ENCODE peak calls at places on chromosome 17, in five cellular contexts. K is mesendoderm, U is stomach, M is SJCRH30, O is small intestine. R is an unnamed sample. For H3K4me1 and H3K27me3, the result is how much of the 10 kb centered on the place peaks cover.

GRCh38 chr17:7095642-7096041 is 15.6 kb upstream of the CLEC10A start:
- DNase-seq in K (no peak), U (no peak), M (no peak), O (no peak), R (no peak)

GRCh38 chr17:82458885-82459424 is 414 bp downstream of the NARF start:
- DNase-seq in K (peak), U (peak), M (no peak), O (peak), R (peak)

GRCh38 chr17:8056976-8057625 is 18.2 kb downstream of the ALOX15B start:
- DNase-seq in K (no peak), U (peak), M (no peak), O (no peak), R (no peak)

GRCh38 chr17:74249966-74250365 is 24.1 kb upstream of the DNAI2 start:
- DNase-seq in K (no peak), U (no peak), M (peak), O (no peak), R (no peak)

GRCh38 chr17:8140058-8140412 is 12.2 kb downstream of the PER1 start:
- DNase-seq in K (no peak), U (no peak), M (no peak), O (no peak), R (no peak)

GRCh38 chr17:43790311-43790940 is 10.2 kb downstream of the CFAP97D1 start:
- DNase-seq in K (peak), U (no peak), M (no peak), O (peak), R (no peak)

GRCh38 chr17:1076299-1076981 is 79.5 kb downstream of the TIMM22 start:
- DNase-seq in K (no peak), U (no peak), M (no peak), O (no peak), R (no peak)

GRCh38 chr17:9001539-9001938 is 19.8 kb upstream of the NTN1 start:
- DNase-seq in K (no peak), U (no peak), M (no peak), O (no peak), R (no peak)

GRCh38 chr17:30207655-30208054 is 27.8 kb downstream of the SLC6A4 start:
- DNase-seq in K (no peak), U (no peak), M (no peak), O (no peak), R (no peak)

GRCh38 chr17:59769891-59770290 is 62.4 kb downstream of the VMP1 start:
- DNase-seq in K (no peak), U (no peak), M (no peak), O (no peak), R (no peak)

GRCh38 chr17:29138991-29139682 is 41.1 kb downstream of the MYO18A start:
- DNase-seq in K (no peak), U (peak), M (no peak), O (no peak), R (no peak)

GRCh38 chr17:65143899-65144590 is 6.9 kb downstream of the RGS9 start:
- DNase-seq in K (no peak), U (no peak), M (no peak), O (no peak), R (no peak)

GRCh38 chr17:43917348-43918025 is 10.2 kb upstream of the MPP2 start:
- DNase-seq in K (peak), U (peak), M (no peak), O (peak), R (no peak)

GRCh38 chr17:71741836-71742235 is 379.0 kb upstream of the SOX9 start:
- DNase-seq in K (no peak), U (no peak), M (no peak), O (no peak), R (no peak)

GRCh38 chr17:76032073-76032779 is 5.1 kb upstream of the EVPL start:
- DNase-seq in K (no peak), U (no peak), M (no peak), O (peak), R (no peak)

GRCh38 chr17:9228408-9229159 is 207.3 kb downstream of the NTN1 start:
- DNase-seq in K (no peak), U (no peak), M (no peak), O (no peak), R (no peak)

GRCh38 chr17:6710317-6710716 is 2.9 kb downstream of the SLC13A5 start:
- DNase-seq in K (no peak), U (no peak), M (no peak), O (no peak), R (no peak)

GRCh38 chr17:46979023-46979870 is at the start of gene RPRML:
- DNase-seq in K (peak), U (peak), M (peak), O (no peak), R (no peak)

GRCh38 chr17:77613627-77614026 is 344.9 kb upstream of the TNRC6C start:
- DNase-seq in K (no peak), U (peak), M (no peak), O (no peak), R (no peak)

GRCh38 chr17:38617074-38617860 is 11.5 kb upstream of the SRCIN1 start:
- DNase-seq in K (no peak), U (no peak), M (peak), O (peak), R (no peak)

GRCh38 chr17:6303664-6304063 is 131.3 kb downstream of the AIPL1 start:
- DNase-seq in K (peak), U (no peak), M (peak), O (no peak), R (no peak)

GRCh38 chr17:15261063-15261817 is 3.9 kb downstream of the PMP22 start:
- DNase-seq in K (peak), U (peak), M (no peak), O (peak), R (no peak)

GRCh38 chr17:13002761-13003453 is 14.9 kb downstream of the ELAC2 start:
- DNase-seq in K (peak), U (peak), M (peak), O (peak), R (no peak)

GRCh38 chr17:2089021-2089422 is 34.1 kb downstream of the HIC1 start:
- DNase-seq in K (no peak), U (no peak), M (no peak), O (no peak), R (no peak)

GRCh38 chr17:57809879-57810278 is 40.0 kb downstream of the MRPS23 start:
- DNase-seq in K (no peak), U (no peak), M (no peak), O (no peak), R (no peak)

GRCh38 chr17:73393962-73394361 is 82.2 kb upstream of the CDC42EP4 start:
- DNase-seq in K (peak), U (no peak), M (peak), O (no peak), R (no peak)

GRCh38 chr17:30495586-30495985 is 18.4 kb downstream of the GOSR1 start:
- DNase-seq in K (no peak), U (no peak), M (no peak), O (no peak), R (no peak)

GRCh38 chr17:63932721-63933120 is 590 bp upstream of the CD79B start:
- DNase-seq in K (no peak), U (no peak), M (no peak), O (no peak), R (no peak)
- H3K4me3 ChIP-seq in K (no peak), U (no peak), M (no peak), O (no peak), R (peak)

GRCh38 chr17:35725058-35725457 is 6.4 kb upstream of the RASL10B start:
- DNase-seq in K (no peak), U (no peak), M (no peak), O (no peak), R (no peak)
- H3K4me1 ChIP-seq in K (under half), U (under half), M (under half), O (under half), R (under half)

GRCh38 chr17:79610151-79610645 is 653 bp downstream of the RBFOX3 start:
- DNase-seq in K (no peak), U (no peak), M (no peak), O (no peak), R (no peak)
- H3K27me3 ChIP-seq in K (under half), U (half or more), M (half or more), O (under half), R (under half)

DNA sequence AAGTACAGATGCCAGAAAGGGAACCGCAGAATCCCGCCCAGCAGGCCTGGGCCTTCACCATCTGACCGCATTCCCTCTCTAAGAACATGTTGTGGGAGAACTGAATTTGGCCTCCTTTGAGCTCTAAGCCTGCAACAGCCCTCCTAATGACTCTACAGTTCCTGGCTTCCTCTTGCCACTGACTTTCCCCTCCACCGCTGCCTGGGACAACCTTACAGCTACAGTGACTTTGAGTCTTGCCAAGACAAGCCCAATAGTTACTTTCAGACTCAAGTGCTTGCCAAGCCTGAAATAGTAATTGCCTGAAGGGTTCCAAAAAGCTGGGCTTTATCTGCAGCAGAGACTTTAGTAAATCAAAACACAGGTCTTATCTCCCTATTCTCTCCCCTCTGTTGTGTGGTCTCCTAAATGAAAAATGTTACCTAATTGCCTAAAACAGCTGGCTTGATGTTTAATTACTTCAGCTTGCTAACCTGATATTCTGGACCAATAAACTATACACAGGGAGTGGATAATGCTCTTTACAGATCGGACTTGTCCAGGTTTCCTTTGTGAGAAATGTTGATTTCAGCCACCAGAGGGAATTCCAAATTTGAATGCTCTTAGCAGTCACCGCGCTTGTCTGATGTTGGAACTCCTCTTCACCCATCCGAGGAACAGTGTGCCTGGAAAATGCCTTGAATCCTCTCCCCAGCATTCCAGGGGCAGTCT is 85.1 kb upstream of the TBX2 start:
- DNase-seq in K (no peak), U (peak), M (peak), O (no peak), R (no peak)
- H3K4me3 ChIP-seq in K (no peak), U (no peak), M (no peak), O (no peak), R (no peak)

GRCh38 chr17:17414316-17414937 is 62.4 kb upstream of the MED9 start:
- DNase-seq in K (no peak), U (no peak), M (peak), O (no peak), R (no peak)

GRCh38 chr17:17412331-17412730 is 64.5 kb upstream of the MED9 start:
- DNase-seq in K (no peak), U (no peak), M (no peak), O (no peak), R (no peak)

GRCh38 chr17:17411692-17412091 is 65.1 kb upstream of the MED9 start:
- DNase-seq in K (no peak), U (no peak), M (no peak), O (no peak), R (no peak)

GRCh38 chr17:17413821-17414220 is 63.0 kb upstream of the MED9 start:
- DNase-seq in K (no peak), U (no peak), M (no peak), O (no peak), R (no peak)

GRCh38 chr17:17413215-17413792 is 63.5 kb upstream of the MED9 start:
- DNase-seq in K (no peak), U (no peak), M (no peak), O (no peak), R (no peak)
- H3K4me1 ChIP-seq in K (under half), U (under half), M (half or more), O (under half), R (under half)

DNA sequence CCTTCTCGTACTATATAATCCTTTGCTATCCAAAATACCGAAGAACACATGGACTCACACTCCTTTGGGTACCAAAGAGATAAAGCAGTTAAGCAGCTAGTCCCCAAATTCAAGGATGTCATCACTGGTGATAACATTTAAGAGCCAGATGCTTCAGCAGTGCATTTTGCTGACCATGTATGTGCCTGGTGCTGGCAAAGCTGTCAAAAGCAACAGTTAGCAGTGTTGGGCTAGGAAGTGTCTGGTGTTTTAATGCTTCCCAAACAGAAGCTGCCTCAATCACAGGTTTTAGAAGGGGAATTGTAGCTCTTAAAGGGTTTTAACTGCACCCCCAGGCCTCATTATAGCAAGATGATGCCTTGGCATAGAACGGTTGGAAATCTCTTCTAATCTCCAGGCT is 4.7 kb downstream of the FAM117A start:
- DNase-seq in K (no peak), U (no peak), M (no peak), O (no peak), R (no peak)
- H3K27me3 ChIP-seq in K (under half), U (under half), M (under half), O (under half), R (under half)

DNA sequence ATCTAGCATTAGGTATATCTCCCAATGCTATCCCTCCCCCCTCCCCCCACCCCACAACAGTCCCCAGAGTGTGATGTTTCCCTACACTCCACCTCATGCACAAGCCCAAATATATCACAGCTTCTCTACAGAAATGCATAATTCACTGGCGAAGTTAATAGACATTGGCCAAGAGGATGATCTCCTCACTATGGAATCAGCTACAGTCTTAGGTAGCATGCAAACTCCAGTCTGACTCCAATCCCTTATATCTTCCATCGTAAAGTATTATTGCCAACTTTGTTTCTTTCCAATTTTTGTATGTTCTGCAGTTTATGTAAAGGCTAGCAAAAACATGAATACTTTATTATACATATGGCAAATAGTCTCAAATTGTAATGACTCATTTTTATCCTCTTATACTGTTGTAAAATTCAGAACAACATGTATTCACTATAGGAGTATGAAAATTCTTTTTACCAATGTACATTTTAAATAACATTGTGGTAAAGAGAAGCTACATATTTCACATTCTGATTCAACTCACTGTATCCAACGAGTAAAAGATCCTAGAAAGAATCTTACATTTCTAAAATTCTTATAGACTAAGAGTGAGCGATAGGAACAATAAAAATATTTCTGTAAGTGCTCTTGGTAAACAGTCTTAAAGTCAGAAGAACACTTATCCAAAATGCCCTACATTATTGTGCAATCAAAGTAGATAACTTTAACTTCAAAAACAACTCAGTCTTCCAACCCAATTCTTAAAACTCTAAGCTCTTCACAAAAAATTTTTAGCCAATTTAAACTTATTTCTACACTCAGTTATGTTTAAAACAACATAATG is 833 bp downstream of the ABCA8 start:
- DNase-seq in K (no peak), U (no peak), M (no peak), O (no peak), R (no peak)
- H3K4me3 ChIP-seq in K (no peak), U (peak), M (no peak), O (no peak), R (no peak)

GRCh38 chr17:79919164-79919585 is 79.9 kb upstream of the CBX4 start:
- DNase-seq in K (no peak), U (peak), M (no peak), O (peak), R (no peak)

GRCh38 chr17:79918581-79919163 is 79.4 kb upstream of the CBX4 start:
- DNase-seq in K (no peak), U (no peak), M (no peak), O (no peak), R (no peak)

GRCh38 chr17:79920751-79921410 is 81.6 kb upstream of the CBX4 start:
- DNase-seq in K (no peak), U (no peak), M (no peak), O (no peak), R (no peak)

GRCh38 chr17:79921411-79922160 is 82.3 kb upstream of the CBX4 start:
- DNase-seq in K (no peak), U (no peak), M (no peak), O (no peak), R (no peak)

GRCh38 chr17:79919862-79920720 is 80.9 kb upstream of the CBX4 start:
- DNase-seq in K (no peak), U (no peak), M (no peak), O (no peak), R (no peak)
- H3K4me1 ChIP-seq in K (under half), U (half or more), M (under half), O (under half), R (under half)

R was measured in effector memory CD4-positive, alpha-beta T cell.